ENCODE peak calls at places on chromosomes 4 and X, in four cellular contexts. K is naive thymus-derived CD8-positive, alpha-beta T cell; E is CD4-positive, CD25-positive, alpha-beta regulatory T cell; M is GM23248. S is an unnamed sample.

GRCh38 chr4:5399790-5400421 is 308.5 kb downstream of the EVC2 start:
- DNase-seq in M (peak; percentile 59), E (no peak), K (no peak), S (no peak)

GRCh38 chr4:151674804-151675290 is 86.0 kb downstream of the GATB start:
- DNase-seq in E (no peak), M (peak; percentile 54), K (no peak), S (no peak)

GRCh38 chr4:2786152-2786671 is 6.7 kb upstream of the SH3BP2 start:
- DNase-seq in M (no peak), K (peak; percentile 51), E (no peak), S (no peak)

GRCh38 chr4:154277164-154277563 is 214.4 kb downstream of the DCHS2 start:
- DNase-seq in E (no peak), M (no peak), K (no peak), S (no peak)

GRCh38 chrX:133969191-133969590 is 16.2 kb downstream of the GPC3 start:
- DNase-seq in K (no peak), E (no peak), M (no peak), S (no peak)

GRCh38 chr4:87224036-87224923 is 3.9 kb upstream of the KLHL8 start:
- DNase-seq in M (no peak), K (no peak), E (no peak), S (no peak)

GRCh38 chr4:37993806-37994205 is 33.6 kb downstream of the PTTG2 start:
- DNase-seq in K (no peak), M (no peak), E (no peak), S (no peak)

GRCh38 chr4:77697860-77698599 is 92.4 kb downstream of the CXCL13 start:
- DNase-seq in E (peak; percentile 35), K (no peak), M (peak; percentile 75), S (peak; percentile 24)

GRCh38 chr4:136863756-136864155 is 668.5 kb downstream of the PCDH18 start:
- DNase-seq in M (peak; percentile 4), K (no peak), E (no peak), S (no peak)

GRCh38 chrX:27893211-27893610 is 85.4 kb downstream of the MAGEB10 start:
- DNase-seq in K (no peak), E (no peak), M (no peak), S (no peak)

GRCh38 chrX:332496-332860 is 13.9 kb upstream of the GTPBP6 start:
- DNase-seq in M (no peak), K (no peak), E (no peak), S (no peak)

GRCh38 chrX:16993791-16994318 is 47.4 kb downstream of the REPS2 start:
- DNase-seq in K (no peak), E (no peak), M (no peak), S (no peak)

GRCh38 chr4:3070709-3071500 is 3.4 kb downstream of the HTT-AS start:
- DNase-seq in M (peak; percentile 52), K (no peak), E (no peak), S (no peak)

GRCh38 chrX:18956322-18957032 is 27.4 kb downstream of the PHKA2 start:
- DNase-seq in M (no peak), E (no peak), K (no peak), S (no peak)

GRCh38 chr4:101948055-101948454 is 157.5 kb downstream of the BANK1 start:
- DNase-seq in M (no peak), E (no peak), K (no peak), S (no peak)

GRCh38 chr4:137299281-137299680 is 233.0 kb downstream of the PCDH18 start:
- DNase-seq in K (no peak), M (no peak), E (no peak), S (no peak)

GRCh38 chr4:105196523-105197145 is 50.0 kb downstream of the TET2 start:
- DNase-seq in E (no peak), M (peak; percentile 10), K (peak; percentile 2), S (no peak)

GRCh38 chr4:9384126-9384525 is 21.2 kb downstream of the USP17L30 start:
- DNase-seq in M (no peak), E (no peak), K (no peak), S (no peak)

GRCh38 chr4:144179152-144179739 is 38.7 kb upstream of the GYPA start:
- DNase-seq in K (no peak), E (peak; percentile 32), M (no peak), S (no peak)

GRCh38 chrX:49879656-49880277 is 483 bp downstream of the USP27X start:
- DNase-seq in M (peak; percentile 16), E (peak; percentile 16), K (no peak), S (no peak)

GRCh38 chrX:38117485-38117884 is 103.2 kb downstream of the SRPX start:
- DNase-seq in M (peak; percentile 19), K (no peak), E (no peak), S (no peak)

GRCh38 chr4:183540498-183540953 is 35.7 kb downstream of the ING2 start:
- DNase-seq in M (peak; percentile 14), E (no peak), K (no peak), S (no peak)

GRCh38 chr4:165077034-165077578 is 23.4 kb downstream of the TRIM75 start:
- DNase-seq in M (no peak), E (no peak), K (no peak), S (no peak)

GRCh38 chr4:24476209-24476781 is 108.1 kb downstream of the DHX15 start:
- DNase-seq in M (peak; percentile 58), K (no peak), E (no peak), S (no peak)

GRCh38 chrX:39133971-39134370 is 332.7 kb downstream of the MID1IP1 start:
- DNase-seq in K (peak; percentile 2), M (no peak), E (peak; percentile 24), S (no peak)

GRCh38 chr4:1047106-1047975 is 35.9 kb downstream of the FGFRL1 start:
- DNase-seq in E (peak; percentile 27), K (no peak), M (no peak), S (no peak)

S was measured in AG04449.